ENCODE peak calls at places on chromosomes 7 and 10, in five cellular contexts. D, N, V, G and A are unnamed samples.

GRCh38 chr10:29555091-29555745 is 79.6 kb downstream of the SVIL start:
- DNase-seq in D (peak; percentile 9), N (no peak), V (no peak), G (no peak), A (no peak)

GRCh38 chr10:90418869-90419652 is 438.8 kb downstream of the HTR7 start:
- DNase-seq in D (peak; percentile 97), N (no peak), V (no peak), G (no peak), A (no peak)

GRCh38 chr7:122651451-122651850 is 47.5 kb downstream of the RNF133 start:
- DNase-seq in D (no peak), N (no peak), V (no peak), G (no peak), A (no peak)

GRCh38 chr7:2580636-2581035 is 21.9 kb downstream of the IQCE start:
- DNase-seq in D (no peak), N (no peak), V (no peak), G (no peak), A (no peak)

GRCh38 chr10:102167861-102168260 is 15.7 kb downstream of the NOLC1 start:
- DNase-seq in D (no peak), N (no peak), V (no peak), G (no peak), A (no peak)

GRCh38 chr7:34128762-34129161 is 223.4 kb downstream of the BMPER start:
- DNase-seq in D (peak; percentile 61), N (no peak), V (no peak), G (no peak), A (no peak)

GRCh38 chr7:55898287-55898686 is 11.0 kb downstream of the ZNF713 start:
- DNase-seq in D (no peak), N (no peak), V (no peak), G (no peak), A (no peak)

GRCh38 chr7:26633557-26633956 is 230.8 kb downstream of the SKAP2 start:
- DNase-seq in D (no peak), N (no peak), V (no peak), G (no peak), A (no peak)

GRCh38 chr10:16809074-16809718 is 8.0 kb downstream of the RSU1 start:
- DNase-seq in D (peak; percentile 36), N (peak; percentile 76), V (peak; percentile 35), G (peak; percentile 63), A (peak; percentile 74)

GRCh38 chr10:89502556-89502955 is 32.8 kb downstream of the SLC16A12 start:
- DNase-seq in D (peak; percentile 85), N (no peak), V (no peak), G (no peak), A (no peak)

GRCh38 chr10:125768217-125768616 is 7.4 kb downstream of the MMP21 start:
- DNase-seq in D (peak; percentile 8), N (peak; percentile 14), V (no peak), G (no peak), A (no peak)

GRCh38 chr7:38069052-38069451 is 109.0 kb upstream of the STARD3NL start:
- DNase-seq in D (no peak), N (no peak), V (no peak), G (no peak), A (no peak)

DNA sequence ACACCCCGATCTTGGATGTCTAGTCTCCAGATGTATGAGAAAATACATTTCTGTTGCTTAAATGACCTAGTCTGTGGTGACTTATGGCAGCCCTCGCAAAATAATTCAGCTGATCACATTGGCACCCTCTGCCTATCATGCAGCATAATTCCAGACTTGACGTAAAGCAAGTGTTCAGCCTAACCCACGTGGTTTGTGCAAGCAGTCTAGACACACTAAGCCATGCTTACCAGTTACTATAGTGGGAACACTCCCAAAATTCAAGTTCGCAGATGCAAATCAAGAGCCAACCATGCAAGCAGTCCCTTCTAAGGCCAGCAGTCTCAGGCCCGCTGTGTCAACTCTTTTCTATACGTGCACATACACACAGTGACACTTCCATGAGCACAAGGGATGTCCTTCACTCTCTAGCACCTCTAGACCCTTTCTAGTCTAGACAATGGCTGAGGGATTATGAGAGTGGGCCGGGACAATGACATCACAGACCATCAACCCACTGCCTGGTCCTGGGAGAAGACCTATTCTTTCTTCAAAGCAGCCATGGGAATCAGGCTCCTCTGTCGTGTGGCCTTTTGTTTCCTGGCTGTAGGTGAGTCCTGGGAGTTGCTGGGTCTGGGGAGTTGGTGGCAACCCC is 29.0 kb upstream of the PRSS1 start:
- DNase-seq in D (no peak), N (no peak), V (no peak), G (no peak), A (no peak)
- H4K8ac ChIP-seq in D (no peak overlapping the region), N (no peak overlapping the region), V (no peak overlapping the region), G (no peak overlapping the region), A (no peak overlapping the region)

GRCh38 chr10:68900427-68901105 is 549 bp upstream of the DDX50 start:
- DNase-seq in D (peak; percentile 69), N (no peak), V (no peak), G (no peak), A (peak; percentile 85)
- H4K8ac ChIP-seq in D (peak overlapping the region; percentile 98), N (peak overlapping the region; percentile 68), V (no peak overlapping the region), G (no peak overlapping the region), A (peak overlapping the region; percentile 99)

DNA sequence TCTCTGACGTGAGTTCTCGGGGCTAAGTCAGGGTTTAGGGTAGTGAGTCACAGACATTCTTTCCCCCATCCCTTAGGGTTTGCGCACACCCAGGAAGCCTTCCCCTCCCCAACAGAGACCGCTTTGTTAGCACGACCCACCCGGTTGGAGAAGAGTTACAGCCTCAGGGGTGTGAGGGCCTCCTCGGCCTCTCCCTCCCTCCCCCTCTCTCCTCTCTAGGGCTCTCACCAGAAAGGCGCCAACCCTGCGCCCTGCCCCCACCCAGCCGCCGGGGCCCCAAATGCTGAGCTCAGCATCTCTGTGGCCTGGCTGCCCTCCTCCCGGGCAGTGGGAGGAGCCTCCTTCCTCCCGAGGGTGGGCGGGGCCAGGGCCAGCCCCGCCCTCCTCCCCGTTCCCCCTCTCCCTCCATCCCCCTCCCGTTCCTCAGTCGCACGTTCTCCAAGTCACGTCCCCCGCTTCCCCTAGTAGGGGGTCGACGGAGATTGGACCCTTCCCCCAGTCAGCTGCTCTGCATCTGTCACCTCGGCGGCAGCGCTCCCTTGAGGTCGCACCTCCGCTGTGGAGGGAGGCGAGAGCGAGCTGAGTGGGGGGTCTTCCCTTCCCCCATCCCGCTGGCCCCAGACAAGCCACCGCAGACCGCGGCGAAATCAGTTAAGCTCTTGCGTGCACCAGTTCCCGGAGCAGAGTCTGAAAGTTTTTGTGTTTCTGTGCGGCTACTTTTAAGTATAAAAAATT is 13.0 kb upstream of the DDIT4 start:
- DNase-seq in D (peak; percentile 62), N (peak; percentile 99), V (peak; percentile 97), G (peak; percentile 97), A (peak; percentile 96)
- H4K8ac ChIP-seq in D (peak overlapping the region; percentile 98), N (no peak overlapping the region), V (no peak overlapping the region), G (no peak overlapping the region), A (peak overlapping the region; percentile 81)

GRCh38 chr10:119526606-119527592 is 15.6 kb downstream of the RGS10 start:
- DNase-seq in D (peak; percentile 21), N (no peak), V (no peak), G (no peak), A (no peak)
- H4K8ac ChIP-seq in D (peak overlapping the region; percentile 66), N (no peak overlapping the region), V (no peak overlapping the region), G (no peak overlapping the region), A (no peak overlapping the region)

GRCh38 chr7:5093948-5094347 is 48.3 kb downstream of the RBAK start:
- DNase-seq in D (no peak), N (no peak), V (no peak), G (no peak), A (no peak)

GRCh38 chr7:5088906-5089305 is 43.2 kb downstream of the RBAK start:
- DNase-seq in D (no peak), N (peak; percentile 53), V (no peak), G (no peak), A (no peak)

GRCh38 chr7:5094641-5095040 is 49.0 kb downstream of the RBAK start:
- DNase-seq in D (no peak), N (peak; percentile 8), V (no peak), G (no peak), A (no peak)
- H4K8ac ChIP-seq in D (no peak overlapping the region), N (no peak overlapping the region), V (no peak overlapping the region), G (no peak overlapping the region), A (no peak overlapping the region)

DNA sequence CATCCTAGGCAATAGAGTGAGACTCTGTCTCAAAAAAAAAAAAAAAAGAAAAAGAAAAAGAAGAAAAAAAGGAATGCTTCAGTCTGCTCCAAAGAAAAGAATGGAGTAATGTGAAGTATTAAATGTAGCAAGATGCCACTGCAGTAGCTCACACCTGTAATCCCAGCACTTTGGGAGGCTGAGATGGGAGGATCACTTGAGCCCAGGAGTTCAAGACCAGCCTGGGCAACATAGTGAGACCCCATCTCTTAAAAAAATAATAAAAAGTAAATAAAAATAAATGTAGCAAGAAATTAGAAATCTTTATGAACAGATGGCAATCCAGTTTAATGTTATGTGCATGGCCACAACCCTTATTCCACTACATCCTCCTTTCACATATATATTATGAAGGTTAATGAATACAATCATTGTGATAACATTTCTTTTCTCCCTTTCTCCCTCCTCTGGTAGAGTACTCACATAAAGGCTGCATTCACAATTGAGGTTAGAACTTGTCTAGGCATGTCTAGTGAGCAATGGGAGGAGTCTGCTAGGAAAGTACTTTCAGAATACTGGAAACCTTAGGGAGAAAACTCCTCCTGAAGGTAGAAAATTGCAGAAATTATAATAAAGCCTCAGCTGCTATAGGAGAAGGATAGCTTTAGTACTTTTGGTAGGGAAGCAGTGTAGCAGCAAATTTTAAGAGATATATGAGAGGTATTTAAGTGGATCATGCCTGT is 20.4 kb downstream of the KLLN start:
- DNase-seq in D (peak; percentile 84), N (no peak), V (no peak), G (no peak), A (no peak)
- H4K8ac ChIP-seq in D (peak overlapping the region; percentile 94), N (no peak overlapping the region), V (no peak overlapping the region), G (no peak overlapping the region), A (no peak overlapping the region)

GRCh38 chr10:69418052-69418752 is 1.5 kb upstream of the TACR2 start:
- DNase-seq in D (no peak), N (no peak), V (no peak), G (no peak), A (no peak)
- H4K8ac ChIP-seq in D (no peak overlapping the region), N (no peak overlapping the region), V (no peak overlapping the region), G (no peak overlapping the region), A (no peak overlapping the region)

GRCh38 chr10:24246365-24246764 is 37.4 kb downstream of the KIAA1217 start:
- DNase-seq in D (no peak), N (no peak), V (no peak), G (no peak), A (no peak)

GRCh38 chr10:24247841-24248240 is 38.9 kb downstream of the KIAA1217 start:
- DNase-seq in D (no peak), N (no peak), V (no peak), G (no peak), A (no peak)

GRCh38 chr10:24254180-24254579 is 45.2 kb downstream of the KIAA1217 start:
- DNase-seq in D (peak; percentile 40), N (no peak), V (no peak), G (no peak), A (no peak)

GRCh38 chr10:24251547-24251946 is 42.6 kb downstream of the KIAA1217 start:
- DNase-seq in D (no peak), N (peak; percentile 72), V (no peak), G (no peak), A (peak; percentile 19)

DNA sequence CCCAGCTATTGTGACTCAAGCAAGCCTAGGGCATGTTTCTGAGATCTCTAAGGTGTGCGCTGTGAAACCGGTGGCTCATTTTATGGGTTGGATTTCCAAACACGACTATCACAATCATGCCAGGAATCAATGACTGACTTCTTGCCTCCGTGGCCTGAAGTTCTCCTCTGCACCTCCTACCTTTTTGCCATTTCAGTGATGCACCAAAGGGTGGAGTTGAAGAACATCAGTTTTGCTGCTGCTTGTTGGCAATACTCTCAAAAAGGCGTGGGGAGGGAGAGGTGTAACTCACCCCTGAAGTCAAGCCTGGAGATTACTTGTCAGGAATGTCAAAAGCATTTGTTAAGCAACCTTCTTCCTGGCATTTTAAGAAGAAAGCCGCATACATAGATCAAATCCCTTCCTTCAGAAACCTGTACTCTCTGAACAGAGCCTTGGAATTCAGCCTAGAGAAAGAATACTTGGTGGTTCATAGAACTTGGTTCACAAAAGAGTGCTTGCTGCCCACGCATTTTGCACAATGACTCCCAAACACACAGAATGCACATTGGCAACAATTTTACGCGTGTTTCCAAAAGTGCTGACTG is 41.0 kb downstream of the KIAA1217 start:
- DNase-seq in D (no peak), N (peak; percentile 42), V (no peak), G (no peak), A (no peak)
- H4K8ac ChIP-seq in D (no peak overlapping the region), N (no peak overlapping the region), V (no peak overlapping the region), G (no peak overlapping the region), A (no peak overlapping the region)